ENCODE peak calls at places on chromosomes 1 and 21, in eight cellular contexts. One of them, this sample, is unnamed.

GRCh38 chr1:185696419-185697150 is 37.6 kb upstream of the HMCN1 start:
- DNase-seq in GM04504: no peak
- DNase-seq in pancreas: no peak
- DNase-seq in HT-29: no peak
- DNase-seq in heart right ventricle: no peak
- DNase-seq in right lobe of liver: no peak
- DNase-seq in activated gamma-delta T cell treated with Interleukin-2 at 50 U/mL for 16 hours: no peak
- DNase-seq in aorta: no peak
- DNase-seq in this sample: no peak

GRCh38 chr1:231841616-231842344 is 215.2 kb downstream of the DISC1 start:
- DNase-seq in right lobe of liver: no peak
- DNase-seq in GM04504: peak
- DNase-seq in HT-29: peak
- DNase-seq in aorta: no peak
- DNase-seq in activated gamma-delta T cell treated with Interleukin-2 at 50 U/mL for 16 hours: no peak
- DNase-seq in heart right ventricle: no peak
- DNase-seq in pancreas: no peak
- DNase-seq in this sample: peak

GRCh38 chr21:46307625-46308024 is 16.0 kb downstream of the C21orf58 start:
- DNase-seq in right lobe of liver: no peak
- DNase-seq in GM04504: no peak
- DNase-seq in activated gamma-delta T cell treated with Interleukin-2 at 50 U/mL for 16 hours: no peak
- DNase-seq in heart right ventricle: no peak
- DNase-seq in HT-29: no peak
- DNase-seq in aorta: no peak
- DNase-seq in pancreas: no peak
- DNase-seq in this sample: peak

GRCh38 chr1:185645201-185645640 is 89.0 kb upstream of the HMCN1 start:
- DNase-seq in GM04504: no peak
- DNase-seq in right lobe of liver: no peak
- DNase-seq in heart right ventricle: no peak
- DNase-seq in HT-29: peak
- DNase-seq in aorta: no peak
- DNase-seq in activated gamma-delta T cell treated with Interleukin-2 at 50 U/mL for 16 hours: no peak
- DNase-seq in pancreas: no peak
- DNase-seq in this sample: no peak

GRCh38 chr1:33719771-33720670 is 143.9 kb upstream of the HMGB4 start:
- DNase-seq in aorta: no peak
- DNase-seq in pancreas: no peak
- DNase-seq in HT-29: no peak
- DNase-seq in activated gamma-delta T cell treated with Interleukin-2 at 50 U/mL for 16 hours: no peak
- DNase-seq in right lobe of liver: no peak
- DNase-seq in heart right ventricle: no peak
- DNase-seq in GM04504: peak
- DNase-seq in this sample: no peak

GRCh38 chr1:38273405-38273804 is 226.8 kb upstream of the POU3F1 start:
- DNase-seq in pancreas: no peak
- DNase-seq in right lobe of liver: no peak
- DNase-seq in activated gamma-delta T cell treated with Interleukin-2 at 50 U/mL for 16 hours: no peak
- DNase-seq in aorta: no peak
- DNase-seq in GM04504: no peak
- DNase-seq in HT-29: no peak
- DNase-seq in heart right ventricle: no peak
- DNase-seq in this sample: no peak

GRCh38 chr1:87113313-87113712 is 198.9 kb downstream of the HS2ST1 start:
- DNase-seq in aorta: no peak
- DNase-seq in activated gamma-delta T cell treated with Interleukin-2 at 50 U/mL for 16 hours: no peak
- DNase-seq in right lobe of liver: no peak
- DNase-seq in GM04504: peak
- DNase-seq in heart right ventricle: no peak
- DNase-seq in pancreas: no peak
- DNase-seq in HT-29: no peak
- DNase-seq in this sample: no peak

GRCh38 chr1:175572932-175573871 is 170.2 kb downstream of the TNR start:
- DNase-seq in pancreas: peak
- DNase-seq in HT-29: no peak
- DNase-seq in heart right ventricle: no peak
- DNase-seq in right lobe of liver: no peak
- DNase-seq in GM04504: no peak
- DNase-seq in aorta: no peak
- DNase-seq in activated gamma-delta T cell treated with Interleukin-2 at 50 U/mL for 16 hours: no peak
- DNase-seq in this sample: no peak

GRCh38 chr1:114352797-114353196 is 158.2 kb downstream of the TRIM33 start:
- DNase-seq in GM04504: no peak
- DNase-seq in heart right ventricle: no peak
- DNase-seq in right lobe of liver: no peak
- DNase-seq in aorta: no peak
- DNase-seq in HT-29: no peak
- DNase-seq in pancreas: no peak
- DNase-seq in activated gamma-delta T cell treated with Interleukin-2 at 50 U/mL for 16 hours: no peak
- DNase-seq in this sample: no peak

GRCh38 chr1:12407050-12407961 is 177.5 kb downstream of the VPS13D start:
- DNase-seq in heart right ventricle: no peak
- DNase-seq in activated gamma-delta T cell treated with Interleukin-2 at 50 U/mL for 16 hours: no peak
- DNase-seq in right lobe of liver: no peak
- DNase-seq in HT-29: peak
- DNase-seq in aorta: no peak
- DNase-seq in pancreas: no peak
- DNase-seq in GM04504: peak
- DNase-seq in this sample: peak

GRCh38 chr1:110189181-110189580 is 20.9 kb upstream of the KCNC4 start:
- DNase-seq in right lobe of liver: no peak
- DNase-seq in GM04504: no peak
- DNase-seq in pancreas: peak
- DNase-seq in activated gamma-delta T cell treated with Interleukin-2 at 50 U/mL for 16 hours: no peak
- DNase-seq in aorta: no peak
- DNase-seq in HT-29: no peak
- DNase-seq in heart right ventricle: no peak
- DNase-seq in this sample: no peak

GRCh38 chr1:6873298-6874015 is 88.2 kb downstream of the CAMTA1 start:
- DNase-seq in HT-29: no peak
- DNase-seq in pancreas: no peak
- DNase-seq in aorta: no peak
- DNase-seq in right lobe of liver: no peak
- DNase-seq in heart right ventricle: no peak
- DNase-seq in activated gamma-delta T cell treated with Interleukin-2 at 50 U/mL for 16 hours: no peak
- DNase-seq in GM04504: no peak
- DNase-seq in this sample: no peak

GRCh38 chr1:206658981-206659273 is 23.6 kb downstream of the DYRK3 start:
- DNase-seq in heart right ventricle: peak
- DNase-seq in aorta: no peak
- DNase-seq in pancreas: no peak
- DNase-seq in right lobe of liver: no peak
- DNase-seq in HT-29: no peak
- DNase-seq in GM04504: no peak
- DNase-seq in activated gamma-delta T cell treated with Interleukin-2 at 50 U/mL for 16 hours: no peak
- DNase-seq in this sample: no peak

GRCh38 chr1:26225033-26225831 is 8.8 kb upstream of the CEP85 start:
- DNase-seq in aorta: peak
- DNase-seq in HT-29: no peak
- DNase-seq in GM04504: no peak
- DNase-seq in pancreas: peak
- DNase-seq in activated gamma-delta T cell treated with Interleukin-2 at 50 U/mL for 16 hours: peak
- DNase-seq in heart right ventricle: peak
- DNase-seq in right lobe of liver: peak
- DNase-seq in this sample: peak

GRCh38 chr1:99363531-99363930 is 99.2 kb downstream of the PLPPR4 start:
- DNase-seq in GM04504: no peak
- DNase-seq in heart right ventricle: no peak
- DNase-seq in pancreas: no peak
- DNase-seq in HT-29: no peak
- DNase-seq in right lobe of liver: no peak
- DNase-seq in activated gamma-delta T cell treated with Interleukin-2 at 50 U/mL for 16 hours: no peak
- DNase-seq in aorta: no peak
- DNase-seq in this sample: no peak

GRCh38 chr1:53501065-53502005 is 42.1 kb downstream of the DMRTB1 start:
- DNase-seq in pancreas: no peak
- DNase-seq in right lobe of liver: no peak
- DNase-seq in aorta: no peak
- DNase-seq in GM04504: no peak
- DNase-seq in HT-29: no peak
- DNase-seq in heart right ventricle: no peak
- DNase-seq in activated gamma-delta T cell treated with Interleukin-2 at 50 U/mL for 16 hours: no peak
- DNase-seq in this sample: no peak

GRCh38 chr1:92850019-92850418 is 18.2 kb downstream of the RPL5 start:
- DNase-seq in GM04504: no peak
- DNase-seq in pancreas: no peak
- DNase-seq in right lobe of liver: no peak
- DNase-seq in HT-29: no peak
- DNase-seq in aorta: no peak
- DNase-seq in heart right ventricle: no peak
- DNase-seq in activated gamma-delta T cell treated with Interleukin-2 at 50 U/mL for 16 hours: no peak
- DNase-seq in this sample: no peak

GRCh38 chr1:97827887-97828286 is 92.9 kb downstream of the DPYD start:
- DNase-seq in HT-29: no peak
- DNase-seq in GM04504: no peak
- DNase-seq in heart right ventricle: no peak
- DNase-seq in aorta: no peak
- DNase-seq in right lobe of liver: no peak
- DNase-seq in pancreas: no peak
- DNase-seq in activated gamma-delta T cell treated with Interleukin-2 at 50 U/mL for 16 hours: no peak
- DNase-seq in this sample: no peak

GRCh38 chr1:182702826-182703524 is 18.6 kb upstream of the RGS8 start:
- DNase-seq in pancreas: no peak
- DNase-seq in right lobe of liver: no peak
- DNase-seq in activated gamma-delta T cell treated with Interleukin-2 at 50 U/mL for 16 hours: no peak
- DNase-seq in aorta: no peak
- DNase-seq in HT-29: no peak
- DNase-seq in heart right ventricle: no peak
- DNase-seq in GM04504: no peak
- DNase-seq in this sample: no peak

GRCh38 chr1:22039594-22040347 is 12.7 kb upstream of the CDC42 start:
- DNase-seq in GM04504: no peak
- DNase-seq in right lobe of liver: no peak
- DNase-seq in HT-29: peak
- DNase-seq in aorta: peak
- DNase-seq in pancreas: no peak
- DNase-seq in heart right ventricle: peak
- DNase-seq in activated gamma-delta T cell treated with Interleukin-2 at 50 U/mL for 16 hours: peak
- DNase-seq in this sample: no peak

GRCh38 chr1:25098717-25099116 is 133.6 kb downstream of the SYF2 start:
- DNase-seq in activated gamma-delta T cell treated with Interleukin-2 at 50 U/mL for 16 hours: no peak
- DNase-seq in aorta: no peak
- DNase-seq in heart right ventricle: no peak
- DNase-seq in pancreas: no peak
- DNase-seq in HT-29: no peak
- DNase-seq in right lobe of liver: no peak
- DNase-seq in GM04504: no peak
- DNase-seq in this sample: no peak

GRCh38 chr1:243496173-243496553 is 240.3 kb downstream of the SDCCAG8 start:
- DNase-seq in GM04504: no peak
- DNase-seq in aorta: no peak
- DNase-seq in HT-29: no peak
- DNase-seq in activated gamma-delta T cell treated with Interleukin-2 at 50 U/mL for 16 hours: no peak
- DNase-seq in heart right ventricle: peak
- DNase-seq in right lobe of liver: no peak
- DNase-seq in pancreas: no peak
- DNase-seq in this sample: no peak